ENCODE peak calls at places on chromosomes 1 and 21, in five cellular contexts. K is GM23338, S is GM12878, C is A549, I is pancreas. E is an unnamed sample.

GRCh38 chr1:167152192-167152876 is 58.5 kb downstream of the STYXL2 start:
- DNase-seq in S (no peak), C (no peak), I (no peak), K (peak; percentile 8), E (no peak)

GRCh38 chr1:108553910-108554309 is 6.0 kb upstream of the EEIG2 start:
- DNase-seq in I (no peak), C (no peak), K (no peak), S (no peak), E (no peak)

GRCh38 chr1:100969336-100969735 is 56.2 kb downstream of the DPH5 start:
- DNase-seq in S (no peak), C (no peak), K (no peak), I (no peak), E (no peak)

GRCh38 chr1:21317035-21317689 is 26.9 kb upstream of the ECE1 start:
- DNase-seq in C (no peak), S (no peak), K (no peak), I (peak; percentile 80), E (no peak)

GRCh38 chr1:230986976-230987375 is 8.1 kb downstream of the ARV1 start:
- DNase-seq in S (no peak), C (peak; percentile 38), I (no peak), K (no peak), E (no peak)

GRCh38 chr1:41364444-41365319 is 3.4 kb downstream of the FOXO6 start:
- DNase-seq in K (no peak), S (no peak), C (no peak), I (no peak), E (no peak)

GRCh38 chr1:184160236-184160635 is 108.7 kb downstream of the TSEN15 start:
- DNase-seq in C (no peak), K (no peak), S (peak; percentile 36), I (no peak), E (peak; percentile 57)

GRCh38 chr1:44497422-44498170 is 92.5 kb downstream of the RNF220 start:
- DNase-seq in C (no peak), S (no peak), K (no peak), I (no peak), E (no peak)

GRCh38 chr1:7587726-7588456 is 183.2 kb upstream of the VAMP3 start:
- DNase-seq in I (peak; percentile 48), C (no peak), S (no peak), K (no peak), E (no peak)

GRCh38 chr1:150257624-150258274 is at the start of gene CA14:
- DNase-seq in K (peak; percentile 72), S (no peak), C (no peak), I (no peak), E (no peak)

GRCh38 chr1:15410884-15411245 is 1.2 kb downstream of the EFHD2 start:
- DNase-seq in K (no peak), C (no peak), S (no peak), I (no peak), E (no peak)

GRCh38 chr21:43318841-43319781 is 107.8 kb downstream of the SIK1 start:
- DNase-seq in S (peak; percentile 19), K (no peak), I (no peak), C (no peak), E (no peak)

GRCh38 chr1:171772312-171772711 is 9.1 kb upstream of the METTL13 start:
- DNase-seq in S (no peak), C (no peak), K (no peak), I (no peak), E (no peak)

GRCh38 chr1:246435421-246436041 is 71.5 kb downstream of the SMYD3 start:
- DNase-seq in S (no peak), K (peak; percentile 72), C (no peak), I (no peak), E (no peak)

GRCh38 chr1:200971955-200972711 is 51.4 kb downstream of the KIF21B start:
- DNase-seq in C (peak; percentile 76), K (peak; percentile 84), I (peak; percentile 86), S (no peak), E (peak; percentile 57)

GRCh38 chr1:230208619-230209261 is 141.7 kb downstream of the GALNT2 start:
- DNase-seq in K (no peak), I (no peak), S (no peak), C (no peak), E (no peak)

GRCh38 chr1:20184997-20185833 is 681 bp upstream of the UBXN10 start:
- DNase-seq in K (no peak), S (no peak), I (no peak), C (no peak), E (peak; percentile 19)

GRCh38 chr1:93750946-93751345 is 69.3 kb upstream of the BCAR3 start:
- DNase-seq in S (no peak), I (no peak), C (no peak), K (no peak), E (no peak)

GRCh38 chr21:42469272-42469671 is 26.8 kb downstream of the RSPH1 start:
- DNase-seq in I (no peak), S (peak; percentile 77), K (no peak), C (no peak), E (no peak)

GRCh38 chr1:224744521-224744920 is 128.4 kb downstream of the CNIH3 start:
- DNase-seq in K (no peak), S (no peak), I (no peak), C (no peak), E (no peak)

GRCh38 chr1:94235189-94236020 is 2.0 kb downstream of the ARHGAP29 start:
- DNase-seq in K (no peak), S (no peak), I (no peak), C (no peak), E (no peak)

GRCh38 chr1:47515390-47515789 is 77.5 kb downstream of the FOXD2 start:
- DNase-seq in I (no peak), C (no peak), S (no peak), K (no peak), E (no peak)

GRCh38 chr1:67883069-67883468 is 49.8 kb upstream of the GNG12 start:
- DNase-seq in I (no peak), S (no peak), K (no peak), C (peak; percentile 27), E (no peak)

GRCh38 chr1:111247125-111247838 is 19.8 kb downstream of the CHI3L2 start:
- DNase-seq in S (no peak), C (no peak), K (no peak), I (no peak), E (no peak)

GRCh38 chr1:66341446-66342089 is 192.4 kb upstream of the SGIP1 start:
- DNase-seq in K (no peak), S (no peak), I (no peak), C (no peak), E (no peak)

GRCh38 chr1:66342707-66343106 is 191.2 kb upstream of the SGIP1 start:
- DNase-seq in K (no peak), I (no peak), C (no peak), S (no peak), E (no peak)

GRCh38 chr1:66337249-66337648 is 196.7 kb upstream of the SGIP1 start:
- DNase-seq in C (no peak), K (no peak), S (no peak), I (no peak), E (no peak)

GRCh38 chr1:66336641-66336991 is 197.3 kb upstream of the SGIP1 start:
- DNase-seq in I (no peak), K (no peak), C (no peak), S (no peak), E (no peak)

GRCh38 chr1:66339944-66340343 is 194.0 kb upstream of the SGIP1 start:
- DNase-seq in I (no peak), K (peak; percentile 21), C (no peak), S (no peak), E (peak; percentile 65)
- H3K27ac ChIP-seq in I (no peak overlapping the region), K (no peak overlapping the region), C (peak overlapping the region; percentile 80), S (peak overlapping the region; percentile 83), E (peak overlapping the region; percentile 86)

GRCh38 chr21:29333355-29333746 is 34.6 kb downstream of the BACH1 start:
- DNase-seq in K (no peak), I (no peak), S (no peak), C (no peak), E (no peak)

GRCh38 chr21:29334717-29335428 is 36.2 kb downstream of the BACH1 start:
- DNase-seq in I (no peak), C (no peak), S (no peak), K (no peak), E (no peak)

GRCh38 chr21:29330797-29331196 is 32.1 kb downstream of the BACH1 start:
- DNase-seq in K (no peak), C (no peak), S (no peak), I (no peak), E (no peak)

GRCh38 chr21:29335720-29336119 is 37.0 kb downstream of the BACH1 start:
- DNase-seq in S (no peak), K (no peak), I (no peak), C (no peak), E (no peak)

DNA sequence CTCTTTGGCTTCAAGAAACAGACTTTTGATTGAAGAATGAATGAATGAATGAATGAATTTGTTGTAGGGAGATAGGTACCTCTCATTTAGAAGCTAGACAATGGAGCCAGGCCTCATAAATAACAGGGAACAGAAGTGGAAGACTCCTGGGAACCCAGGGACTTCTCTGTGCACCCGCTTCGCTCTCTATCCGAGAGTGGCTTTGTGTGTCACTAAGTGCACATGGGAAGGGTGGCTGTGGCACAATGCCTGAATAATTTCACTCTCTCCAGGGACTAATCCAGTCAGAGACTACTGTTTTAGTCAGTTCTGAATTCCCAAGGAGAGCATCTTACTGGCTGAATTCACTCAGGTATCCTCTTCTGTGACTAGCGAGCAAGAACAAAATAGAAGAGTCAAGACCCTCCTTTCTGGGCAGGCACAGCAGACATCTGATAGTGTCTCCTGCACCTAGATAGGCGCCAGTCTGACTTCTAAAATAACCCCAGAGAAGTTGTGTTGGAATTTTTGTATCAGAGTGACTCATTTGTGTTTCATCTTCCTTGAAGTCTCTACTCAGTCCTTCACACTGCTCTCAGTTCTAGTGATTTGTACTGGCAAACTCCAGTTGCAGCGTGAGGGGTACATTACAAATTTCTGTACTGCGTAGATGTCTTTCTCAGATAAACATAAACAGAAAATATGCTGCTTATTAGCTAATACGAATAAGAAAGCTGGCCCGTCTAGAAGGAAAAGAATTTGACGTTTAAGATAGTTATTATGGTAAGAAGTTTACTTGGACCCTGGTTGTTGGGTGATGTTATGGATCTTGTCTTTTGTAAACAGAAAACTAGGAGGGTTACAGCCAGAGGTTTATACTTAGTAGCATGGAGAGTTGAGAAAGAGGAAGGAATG is 34.0 kb downstream of the BACH1 start:
- DNase-seq in K (no peak), I (no peak), S (no peak), C (no peak), E (no peak)
- H3K27ac ChIP-seq in K (no peak overlapping the region), I (no peak overlapping the region), S (no peak overlapping the region), C (no peak overlapping the region), E (no peak overlapping the region)

GRCh38 chr1:192575499-192576189 is at the start of gene RGS1:
- DNase-seq in K (peak; percentile 8), S (peak; percentile 97), C (no peak), I (no peak), E (peak; percentile 94)
- H3K27ac ChIP-seq in K (no peak within 1 kb of the TSS), S (peak within 1 kb of the TSS; percentile 59), C (no peak within 1 kb of the TSS), I (peak within 1 kb of the TSS; percentile 6), E (peak within 1 kb of the TSS; percentile 95)

GRCh38 chr1:28392027-28392652 is 22.6 kb downstream of the PHACTR4 start:
- DNase-seq in I (no peak), K (no peak), C (peak; percentile 13), S (no peak), E (no peak)

GRCh38 chr1:28395181-28395580 is 25.6 kb downstream of the PHACTR4 start:
- DNase-seq in C (no peak), S (no peak), K (no peak), I (no peak), E (no peak)

DNA sequence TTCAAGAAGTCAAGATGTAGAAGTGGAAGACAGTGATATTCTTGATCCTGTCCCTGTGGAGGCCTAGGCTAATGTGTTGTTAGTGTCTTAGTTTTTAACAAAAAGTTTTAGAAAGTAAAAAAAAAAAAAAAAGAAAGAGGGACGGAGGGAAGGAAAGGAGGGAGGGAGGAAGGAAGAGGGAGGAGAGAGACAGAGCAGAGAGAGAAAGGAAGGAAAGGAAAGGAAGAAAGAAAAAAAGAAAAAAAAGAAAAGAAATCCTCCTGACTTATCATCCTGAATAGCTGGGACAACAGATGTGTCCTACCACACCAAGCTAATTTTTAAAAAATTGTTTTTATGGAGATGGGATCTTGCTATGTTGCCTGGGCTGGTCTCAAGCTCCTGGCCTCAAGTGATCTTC is 24.6 kb downstream of the PHACTR4 start:
- DNase-seq in C (no peak), I (no peak), S (no peak), K (no peak), E (no peak)
- H3K27ac ChIP-seq in C (peak overlapping the region; percentile 89), I (no peak overlapping the region), S (no peak overlapping the region), K (peak overlapping the region; percentile 79), E (no peak overlapping the region)

E was measured in CD4-positive, CD25-positive, alpha-beta regulatory T cell.